ENCODE peak calls at places on chromosomes 3 and 15, in eight cellular contexts. One of them, this sample, is unnamed.

GRCh38 chr3:71210257-71211002 is 373.1 kb downstream of the FOXP1 start:
- DNase-seq in progenitor cell of endocrine pancreas: no peak
- DNase-seq in PC-3: no peak
- DNase-seq in cardiac muscle cell: peak
- DNase-seq in ovary: no peak
- DNase-seq in IMR-90: peak
- DNase-seq in BJ: no peak
- DNase-seq in kidney epithelial cell: no peak
- DNase-seq in this sample: no peak

GRCh38 chr3:75272708-75273107 is 391.4 kb upstream of the FRG2C start:
- DNase-seq in IMR-90: peak
- DNase-seq in BJ: peak
- DNase-seq in PC-3: peak
- DNase-seq in progenitor cell of endocrine pancreas: no peak
- DNase-seq in ovary: no peak
- DNase-seq in cardiac muscle cell: no peak
- DNase-seq in kidney epithelial cell: peak
- DNase-seq in this sample: no peak

GRCh38 chr3:16801223-16801622 is 83.5 kb upstream of the PLCL2 start:
- DNase-seq in kidney epithelial cell: no peak
- DNase-seq in progenitor cell of endocrine pancreas: no peak
- DNase-seq in PC-3: no peak
- DNase-seq in ovary: no peak
- DNase-seq in BJ: no peak
- DNase-seq in cardiac muscle cell: no peak
- DNase-seq in IMR-90: no peak
- DNase-seq in this sample: no peak

GRCh38 chr3:61805510-61806080 is 244.2 kb downstream of the PTPRG start:
- DNase-seq in cardiac muscle cell: no peak
- DNase-seq in BJ: no peak
- DNase-seq in IMR-90: peak
- DNase-seq in kidney epithelial cell: no peak
- DNase-seq in PC-3: no peak
- DNase-seq in ovary: no peak
- DNase-seq in progenitor cell of endocrine pancreas: no peak
- DNase-seq in this sample: no peak

GRCh38 chr3:56633602-56634371 is 49.3 kb downstream of the TASOR start:
- DNase-seq in kidney epithelial cell: no peak
- DNase-seq in IMR-90: no peak
- DNase-seq in cardiac muscle cell: peak
- DNase-seq in PC-3: no peak
- DNase-seq in ovary: no peak
- DNase-seq in progenitor cell of endocrine pancreas: no peak
- DNase-seq in BJ: no peak
- DNase-seq in this sample: no peak

GRCh38 chr3:51311055-51311454 is 74.0 kb upstream of the MANF start:
- DNase-seq in kidney epithelial cell: no peak
- DNase-seq in BJ: no peak
- DNase-seq in ovary: no peak
- DNase-seq in progenitor cell of endocrine pancreas: no peak
- DNase-seq in IMR-90: peak
- DNase-seq in cardiac muscle cell: peak
- DNase-seq in PC-3: peak
- DNase-seq in this sample: no peak

GRCh38 chr3:166284994-166285393 is 447.8 kb upstream of the BCHE start:
- DNase-seq in IMR-90: peak
- DNase-seq in PC-3: peak
- DNase-seq in BJ: no peak
- DNase-seq in cardiac muscle cell: no peak
- DNase-seq in ovary: no peak
- DNase-seq in kidney epithelial cell: no peak
- DNase-seq in progenitor cell of endocrine pancreas: no peak
- DNase-seq in this sample: no peak

GRCh38 chr15:57861805-57862586 is 155.5 kb downstream of the POLR2M start:
- DNase-seq in PC-3: peak
- DNase-seq in kidney epithelial cell: peak
- DNase-seq in cardiac muscle cell: no peak
- DNase-seq in ovary: no peak
- DNase-seq in BJ: peak
- DNase-seq in IMR-90: peak
- DNase-seq in progenitor cell of endocrine pancreas: no peak
- DNase-seq in this sample: no peak

GRCh38 chr3:133445111-133445510 is 45.3 kb downstream of the BFSP2 start:
- DNase-seq in PC-3: no peak
- DNase-seq in BJ: no peak
- DNase-seq in IMR-90: no peak
- DNase-seq in progenitor cell of endocrine pancreas: no peak
- DNase-seq in kidney epithelial cell: no peak
- DNase-seq in cardiac muscle cell: no peak
- DNase-seq in ovary: no peak
- DNase-seq in this sample: no peak

GRCh38 chr3:194689493-194689901 is 3.8 kb downstream of the FAM43A start:
- DNase-seq in kidney epithelial cell: no peak
- DNase-seq in PC-3: peak
- DNase-seq in IMR-90: peak
- DNase-seq in BJ: no peak
- DNase-seq in cardiac muscle cell: no peak
- DNase-seq in progenitor cell of endocrine pancreas: no peak
- DNase-seq in ovary: no peak
- DNase-seq in this sample: no peak

GRCh38 chr3:49120438-49121135 is at the start of gene USP19:
- DNase-seq in kidney epithelial cell: no peak
- DNase-seq in IMR-90: peak
- DNase-seq in BJ: peak
- DNase-seq in cardiac muscle cell: peak
- DNase-seq in ovary: peak
- DNase-seq in progenitor cell of endocrine pancreas: peak
- DNase-seq in PC-3: peak
- DNase-seq in this sample: peak

GRCh38 chr3:172106989-172107388 is 67.6 kb downstream of the FNDC3B start:
- DNase-seq in cardiac muscle cell: peak
- DNase-seq in IMR-90: no peak
- DNase-seq in ovary: no peak
- DNase-seq in kidney epithelial cell: peak
- DNase-seq in PC-3: no peak
- DNase-seq in progenitor cell of endocrine pancreas: no peak
- DNase-seq in BJ: no peak
- DNase-seq in this sample: no peak

GRCh38 chr3:42450567-42450966 is 40.2 kb upstream of the LYZL4 start:
- DNase-seq in ovary: no peak
- DNase-seq in IMR-90: no peak
- DNase-seq in kidney epithelial cell: no peak
- DNase-seq in progenitor cell of endocrine pancreas: no peak
- DNase-seq in PC-3: no peak
- DNase-seq in BJ: no peak
- DNase-seq in cardiac muscle cell: no peak
- DNase-seq in this sample: no peak

GRCh38 chr15:37979597-37979996 is 45.2 kb downstream of the TMCO5A start:
- DNase-seq in PC-3: no peak
- DNase-seq in IMR-90: no peak
- DNase-seq in kidney epithelial cell: no peak
- DNase-seq in cardiac muscle cell: no peak
- DNase-seq in BJ: no peak
- DNase-seq in ovary: no peak
- DNase-seq in progenitor cell of endocrine pancreas: no peak
- DNase-seq in this sample: no peak

GRCh38 chr15:37984368-37984767 is 49.9 kb downstream of the TMCO5A start:
- DNase-seq in kidney epithelial cell: no peak
- DNase-seq in BJ: no peak
- DNase-seq in ovary: no peak
- DNase-seq in PC-3: no peak
- DNase-seq in progenitor cell of endocrine pancreas: no peak
- DNase-seq in IMR-90: no peak
- DNase-seq in cardiac muscle cell: no peak
- DNase-seq in this sample: no peak

GRCh38 chr15:37980010-37980409 is 45.6 kb downstream of the TMCO5A start:
- DNase-seq in kidney epithelial cell: no peak
- DNase-seq in IMR-90: no peak
- DNase-seq in progenitor cell of endocrine pancreas: no peak
- DNase-seq in BJ: no peak
- DNase-seq in PC-3: no peak
- DNase-seq in cardiac muscle cell: no peak
- DNase-seq in ovary: no peak
- DNase-seq in this sample: no peak

GRCh38 chr15:37978231-37978630 is 43.8 kb downstream of the TMCO5A start:
- DNase-seq in PC-3: no peak
- DNase-seq in progenitor cell of endocrine pancreas: no peak
- DNase-seq in BJ: no peak
- DNase-seq in IMR-90: no peak
- DNase-seq in kidney epithelial cell: no peak
- DNase-seq in ovary: no peak
- DNase-seq in cardiac muscle cell: no peak
- DNase-seq in this sample: no peak

DNA sequence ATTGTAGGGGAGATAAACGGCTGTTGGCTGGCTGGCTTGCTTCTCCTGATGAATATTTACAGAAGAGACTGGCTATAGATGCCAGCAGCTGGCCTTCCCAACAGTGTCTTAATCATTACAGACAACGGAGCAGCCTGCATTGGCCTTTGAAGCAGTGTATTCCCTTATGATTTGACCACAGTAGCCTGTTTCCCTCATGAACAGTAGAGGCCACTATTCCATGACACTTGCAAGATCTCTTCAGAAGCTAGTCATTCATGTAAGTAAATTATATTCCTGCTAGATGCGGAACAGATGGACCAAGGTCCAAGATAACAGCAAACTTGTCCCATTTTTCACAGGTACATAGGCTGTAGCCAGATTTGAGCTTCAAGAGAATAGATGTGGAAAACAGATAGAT is 47.3 kb downstream of the TMCO5A start:
- DNase-seq in BJ: no peak
- DNase-seq in IMR-90: peak
- DNase-seq in cardiac muscle cell: peak
- DNase-seq in kidney epithelial cell: no peak
- DNase-seq in ovary: no peak
- DNase-seq in PC-3: peak
- DNase-seq in progenitor cell of endocrine pancreas: no peak
- DNase-seq in this sample: no peak
- TF ChIP-seq CTCF in BJ: peak
- TF ChIP-seq CTCF in IMR-90: peak
- TF ChIP-seq CTCF in cardiac muscle cell: peak
- TF ChIP-seq CTCF in kidney epithelial cell: peak
- TF ChIP-seq CTCF in ovary: no peak
- TF ChIP-seq CTCF in PC-3: peak
- TF ChIP-seq CTCF in progenitor cell of endocrine pancreas: peak
- TF ChIP-seq CTCF in this sample: peak

GRCh38 chr3:78204977-78205376 is 1165.1 kb downstream of the ROBO2 start:
- DNase-seq in progenitor cell of endocrine pancreas: no peak
- DNase-seq in IMR-90: peak
- DNase-seq in BJ: peak
- DNase-seq in kidney epithelial cell: peak
- DNase-seq in ovary: no peak
- DNase-seq in cardiac muscle cell: peak
- DNase-seq in PC-3: peak
- DNase-seq in this sample: no peak
- TF ChIP-seq CTCF in progenitor cell of endocrine pancreas: no peak
- TF ChIP-seq CTCF in IMR-90: peak
- TF ChIP-seq CTCF in BJ: peak
- TF ChIP-seq CTCF in kidney epithelial cell: no peak
- TF ChIP-seq CTCF in ovary: no peak
- TF ChIP-seq CTCF in cardiac muscle cell: no peak
- TF ChIP-seq CTCF in PC-3: peak
- TF ChIP-seq CTCF in this sample: peak

DNA sequence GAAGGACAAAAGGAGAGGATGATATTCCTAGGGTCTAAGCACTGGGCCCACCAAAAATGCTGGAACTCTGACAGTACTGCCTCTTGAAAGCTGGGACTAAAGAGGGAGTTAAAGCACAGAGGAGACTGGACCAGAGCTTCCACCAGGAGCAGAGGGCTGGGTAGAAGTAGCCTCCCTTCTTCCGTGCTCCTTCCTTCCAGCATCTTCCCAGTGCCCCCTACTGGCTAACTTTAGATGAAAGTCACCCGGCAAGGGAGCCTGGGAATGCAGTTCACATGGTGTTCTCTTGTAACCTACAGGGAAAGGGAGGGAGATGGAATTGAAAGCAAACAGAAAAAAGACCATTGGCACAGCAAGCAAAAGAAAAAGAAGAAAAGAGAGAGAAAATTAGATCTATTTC is 106.1 kb upstream of the COL8A1 start:
- DNase-seq in ovary: no peak
- DNase-seq in IMR-90: peak
- DNase-seq in cardiac muscle cell: peak
- DNase-seq in kidney epithelial cell: no peak
- DNase-seq in progenitor cell of endocrine pancreas: peak
- DNase-seq in PC-3: peak
- DNase-seq in BJ: no peak
- DNase-seq in this sample: no peak
- TF ChIP-seq CTCF in ovary: no peak
- TF ChIP-seq CTCF in IMR-90: peak
- TF ChIP-seq CTCF in cardiac muscle cell: peak
- TF ChIP-seq CTCF in kidney epithelial cell: peak
- TF ChIP-seq CTCF in progenitor cell of endocrine pancreas: peak
- TF ChIP-seq CTCF in PC-3: peak
- TF ChIP-seq CTCF in BJ: peak
- TF ChIP-seq CTCF in this sample: peak

GRCh38 chr3:153215971-153216370 is 53.9 kb downstream of the RAP2B start:
- DNase-seq in cardiac muscle cell: no peak
- DNase-seq in IMR-90: no peak
- DNase-seq in progenitor cell of endocrine pancreas: no peak
- DNase-seq in kidney epithelial cell: no peak
- DNase-seq in BJ: no peak
- DNase-seq in ovary: no peak
- DNase-seq in PC-3: no peak
- DNase-seq in this sample: no peak

GRCh38 chr3:153210660-153211059 is 48.6 kb downstream of the RAP2B start:
- DNase-seq in kidney epithelial cell: no peak
- DNase-seq in ovary: no peak
- DNase-seq in BJ: no peak
- DNase-seq in cardiac muscle cell: no peak
- DNase-seq in IMR-90: no peak
- DNase-seq in progenitor cell of endocrine pancreas: no peak
- DNase-seq in PC-3: no peak
- DNase-seq in this sample: no peak

GRCh38 chr3:153215497-153215896 is 53.5 kb downstream of the RAP2B start:
- DNase-seq in kidney epithelial cell: no peak
- DNase-seq in PC-3: no peak
- DNase-seq in IMR-90: no peak
- DNase-seq in progenitor cell of endocrine pancreas: no peak
- DNase-seq in cardiac muscle cell: no peak
- DNase-seq in ovary: no peak
- DNase-seq in BJ: no peak
- DNase-seq in this sample: no peak

GRCh38 chr3:153209596-153209995 is 47.6 kb downstream of the RAP2B start:
- DNase-seq in PC-3: peak
- DNase-seq in BJ: no peak
- DNase-seq in ovary: no peak
- DNase-seq in IMR-90: peak
- DNase-seq in progenitor cell of endocrine pancreas: no peak
- DNase-seq in kidney epithelial cell: peak
- DNase-seq in cardiac muscle cell: no peak
- DNase-seq in this sample: no peak

DNA sequence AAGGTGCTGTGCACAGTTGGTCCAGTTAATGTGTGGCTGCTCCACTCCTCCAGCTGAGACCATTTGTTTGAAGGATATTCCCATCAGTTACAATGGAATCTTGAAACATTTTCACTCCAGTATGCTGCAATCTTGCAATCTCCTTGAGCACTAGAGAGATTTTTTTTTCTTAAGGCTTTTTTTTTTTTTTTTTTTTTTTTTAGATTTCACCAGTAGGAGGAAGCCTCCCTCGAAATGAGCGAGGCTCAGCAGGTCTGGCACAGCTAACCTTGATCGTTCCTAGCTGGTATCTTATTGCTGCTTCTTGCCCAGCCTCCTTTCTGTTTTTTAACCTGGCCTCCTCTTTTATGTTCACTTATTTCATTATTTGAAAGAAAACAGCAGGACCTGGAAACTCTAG is 48.1 kb downstream of the RAP2B start:
- DNase-seq in cardiac muscle cell: no peak
- DNase-seq in IMR-90: peak
- DNase-seq in BJ: no peak
- DNase-seq in ovary: no peak
- DNase-seq in progenitor cell of endocrine pancreas: no peak
- DNase-seq in kidney epithelial cell: no peak
- DNase-seq in PC-3: no peak
- DNase-seq in this sample: no peak
- TF ChIP-seq CTCF in cardiac muscle cell: peak
- TF ChIP-seq CTCF in IMR-90: no peak
- TF ChIP-seq CTCF in BJ: peak
- TF ChIP-seq CTCF in ovary: no peak
- TF ChIP-seq CTCF in progenitor cell of endocrine pancreas: no peak
- TF ChIP-seq CTCF in kidney epithelial cell: no peak
- TF ChIP-seq CTCF in PC-3: peak
- TF ChIP-seq CTCF in this sample: no peak